ENCODE peak calls at places on chromosomes 3 and 15, in eight cellular contexts. T is colonic mucosa, W is progenitor cell of endocrine pancreas, C is GM04504, B is foreskin keratinocyte, A is psoas muscle, N is aorta, L is hippocampal formation. P is an unnamed sample.
A peak's percentile ranks its signal among the peaks of the same experiment; 100 is the strongest.

GRCh38 chr3:65033577-65033976 is 345.8 kb upstream of the ADAMTS9 start:
- DNase-seq in B (no peak), W (no peak), A (no peak), T (no peak), C (no peak), L (no peak), N (no peak), P (no peak)

GRCh38 chr15:89052474-89052873 is 35.8 kb upstream of the ABHD2 start:
- DNase-seq in N (no peak), B (no peak), L (no peak), A (no peak), C (peak; percentile 91), T (no peak), W (no peak), P (no peak)

GRCh38 chr3:51938780-51939425 is 2.8 kb downstream of the RRP9 start:
- DNase-seq in N (no peak), L (no peak), C (no peak), W (no peak), A (no peak), T (no peak), B (no peak), P (peak; percentile 46)

GRCh38 chr3:16476636-16477035 is 36.9 kb downstream of the RFTN1 start:
- DNase-seq in B (no peak), A (no peak), N (no peak), T (no peak), C (peak; percentile 59), L (no peak), W (no peak), P (no peak)

GRCh38 chr3:63976166-63976861 is 47.0 kb downstream of the PSMD6 start:
- DNase-seq in T (no peak), N (no peak), C (peak; percentile 90), B (peak; percentile 87), L (no peak), A (no peak), W (no peak), P (no peak)

GRCh38 chr3:175668300-175668699 is 809.2 kb downstream of the NAALADL2 start:
- DNase-seq in W (no peak), T (no peak), B (no peak), A (no peak), N (no peak), C (no peak), L (no peak), P (no peak)

GRCh38 chr15:52326758-52327157 is 31.2 kb upstream of the MYO5C start:
- DNase-seq in W (no peak), L (peak; percentile 71), B (no peak), T (no peak), A (no peak), N (no peak), C (no peak), P (no peak)

GRCh38 chr3:180180795-180181194 is 144.1 kb upstream of the PEX5L start:
- DNase-seq in N (no peak), T (no peak), A (no peak), C (peak; percentile 23), W (no peak), B (peak; percentile 3), L (no peak), P (no peak)

GRCh38 chr3:105866656-105867653 is 1.9 kb downstream of the CBLB start:
- DNase-seq in B (no peak), W (no peak), N (no peak), L (no peak), A (peak; percentile 31), T (peak; percentile 24), C (no peak), P (no peak)

GRCh38 chr15:84648539-84648938 is 5.5 kb downstream of the WDR73 start:
- DNase-seq in N (peak; percentile 68), W (no peak), T (no peak), C (no peak), B (no peak), L (no peak), A (peak; percentile 78), P (peak; percentile 86)

GRCh38 chr3:16728762-16729745 is 123.8 kb upstream of the DAZL start:
- DNase-seq in T (no peak), W (no peak), A (no peak), C (no peak), L (no peak), B (peak; percentile 57), N (no peak), P (no peak)

GRCh38 chr3:184808021-184808420 is 3.9 kb upstream of the VPS8 start:
- DNase-seq in C (no peak), A (no peak), N (no peak), W (no peak), L (no peak), T (no peak), B (no peak), P (no peak)